ENCODE peak calls at places on chromosomes 4 and X, in four cellular contexts. One of them, this sample, is unnamed.
A peak's percentile ranks its signal among the peaks of the same experiment; 100 is the strongest.

GRCh38 chrX:84168095-84168494 is 19.9 kb downstream of the RPS6KA6 start:
- DNase-seq in Calu3: no peak
- DNase-seq in Peyer's patch: no peak
- DNase-seq in GM23338: no peak
- DNase-seq in this sample: no peak

GRCh38 chrX:110044531-110045249 is 41.8 kb downstream of the TMEM164 start:
- DNase-seq in Calu3: no peak
- DNase-seq in Peyer's patch: no peak
- DNase-seq in GM23338: no peak
- DNase-seq in this sample: no peak

GRCh38 chr4:24557036-24558022 is 27.0 kb downstream of the DHX15 start:
- DNase-seq in Calu3: no peak
- DNase-seq in Peyer's patch: no peak
- DNase-seq in GM23338: no peak
- DNase-seq in this sample: no peak

GRCh38 chr4:141275834-141276233 is 55.1 kb downstream of the ZNF330 start:
- DNase-seq in Calu3: no peak
- DNase-seq in Peyer's patch: no peak
- DNase-seq in GM23338: no peak
- DNase-seq in this sample: no peak

GRCh38 chr4:83320548-83320947 is 14.1 kb downstream of the HPSE start:
- DNase-seq in Calu3: no peak
- DNase-seq in Peyer's patch: no peak
- DNase-seq in GM23338: no peak
- DNase-seq in this sample: no peak

GRCh38 chrX:11766487-11766886 is 8.4 kb downstream of the MSL3 start:
- DNase-seq in Calu3: no peak
- DNase-seq in Peyer's patch: no peak
- DNase-seq in GM23338: no peak
- DNase-seq in this sample: no peak

GRCh38 chr4:109914356-109914755 is 1.7 kb downstream of the EGF start:
- DNase-seq in Calu3: no peak
- DNase-seq in Peyer's patch: no peak
- DNase-seq in GM23338: peak; percentile 5
- DNase-seq in this sample: no peak

GRCh38 chrX:116318672-116319071 is 117.7 kb upstream of the SLC6A14 start:
- DNase-seq in Calu3: peak; percentile 5
- DNase-seq in Peyer's patch: no peak
- DNase-seq in GM23338: no peak
- DNase-seq in this sample: no peak

GRCh38 chrX:153750126-153750774 is 13.8 kb upstream of the PLXNB3 start:
- DNase-seq in Calu3: no peak
- DNase-seq in Peyer's patch: no peak
- DNase-seq in GM23338: no peak
- DNase-seq in this sample: no peak

GRCh38 chr4:67207941-67208441 is 337.3 kb downstream of the CENPC start:
- DNase-seq in Calu3: no peak
- DNase-seq in Peyer's patch: no peak
- DNase-seq in GM23338: no peak
- DNase-seq in this sample: no peak

GRCh38 chrX:111083101-111083500 is 12.9 kb upstream of the PAK3 start:
- DNase-seq in Calu3: no peak
- DNase-seq in Peyer's patch: no peak
- DNase-seq in GM23338: no peak
- DNase-seq in this sample: no peak

GRCh38 chr4:60822986-60823385 is 377.1 kb upstream of the ADGRL3 start:
- DNase-seq in Calu3: no peak
- DNase-seq in Peyer's patch: no peak
- DNase-seq in GM23338: no peak
- DNase-seq in this sample: no peak

GRCh38 chrX:150548684-150549083 is 19.7 kb upstream of the MTM1 start:
- DNase-seq in Calu3: no peak
- DNase-seq in Peyer's patch: no peak
- DNase-seq in GM23338: no peak
- DNase-seq in this sample: no peak

GRCh38 chr4:60461551-60461950 is 738.6 kb upstream of the ADGRL3 start:
- DNase-seq in Calu3: no peak
- DNase-seq in Peyer's patch: no peak
- DNase-seq in GM23338: no peak
- DNase-seq in this sample: no peak

GRCh38 chr4:78120144-78120880 is 63.2 kb downstream of the FRAS1 start:
- DNase-seq in Calu3: no peak
- DNase-seq in Peyer's patch: no peak
- DNase-seq in GM23338: no peak
- DNase-seq in this sample: no peak

GRCh38 chrX:134868766-134869495 is 121.9 kb upstream of the SMIM10 start:
- DNase-seq in Calu3: no peak
- DNase-seq in Peyer's patch: no peak
- DNase-seq in GM23338: no peak
- DNase-seq in this sample: no peak

GRCh38 chrX:14398725-14399124 is 130.6 kb upstream of the GLRA2 start:
- DNase-seq in Calu3: peak; percentile 37
- DNase-seq in Peyer's patch: no peak
- DNase-seq in GM23338: no peak
- DNase-seq in this sample: no peak

GRCh38 chr4:142817442-142817841 is 28.7 kb downstream of the INPP4B start:
- DNase-seq in Calu3: peak; percentile 41
- DNase-seq in Peyer's patch: no peak
- DNase-seq in GM23338: no peak
- DNase-seq in this sample: no peak

GRCh38 chr4:69714086-69714485 is 46.3 kb downstream of the SULT1B1 start:
- DNase-seq in Calu3: no peak
- DNase-seq in Peyer's patch: no peak
- DNase-seq in GM23338: no peak
- DNase-seq in this sample: no peak

GRCh38 chr4:121733942-121734341 is 31.0 kb downstream of the SMIM43 start:
- DNase-seq in Calu3: no peak
- DNase-seq in Peyer's patch: no peak
- DNase-seq in GM23338: no peak
- DNase-seq in this sample: no peak

GRCh38 chrX:139194571-139195280 is 335.8 kb upstream of the F9 start:
- DNase-seq in Calu3: no peak
- DNase-seq in Peyer's patch: no peak
- DNase-seq in GM23338: peak; percentile 38
- DNase-seq in this sample: no peak

GRCh38 chr4:140084426-140084825 is 69.6 kb downstream of the MAML3 start:
- DNase-seq in Calu3: no peak
- DNase-seq in Peyer's patch: no peak
- DNase-seq in GM23338: no peak
- DNase-seq in this sample: no peak

GRCh38 chr4:123055943-123056342 is 133.5 kb upstream of the NUDT6 start:
- DNase-seq in Calu3: no peak
- DNase-seq in Peyer's patch: no peak
- DNase-seq in GM23338: no peak
- DNase-seq in this sample: no peak

GRCh38 chr4:177489847-177490246 is 47.6 kb upstream of the AGA start:
- DNase-seq in Calu3: no peak
- DNase-seq in Peyer's patch: no peak
- DNase-seq in GM23338: no peak
- DNase-seq in this sample: no peak

DNA sequence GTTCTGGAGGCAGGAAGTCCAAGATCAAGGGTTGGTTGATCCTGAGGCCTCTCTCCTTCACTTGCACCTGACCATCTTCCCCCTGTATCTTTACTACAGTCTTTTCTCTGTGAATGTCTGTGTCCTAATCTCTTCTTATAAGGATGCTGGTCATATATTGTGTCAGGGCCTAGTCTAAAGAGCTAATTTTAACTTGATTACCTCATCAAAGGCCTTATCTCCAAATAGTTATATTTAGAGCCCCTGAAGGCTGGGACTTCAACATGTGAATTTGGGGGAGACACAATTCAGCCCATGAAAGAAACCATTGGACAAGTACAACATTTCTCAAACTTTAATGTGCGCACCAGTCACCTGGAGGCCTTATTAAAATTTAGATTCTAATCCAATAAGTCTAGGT is 62.8 kb upstream of the DYNLT3 start:
- DNase-seq in Calu3: no peak
- DNase-seq in Peyer's patch: no peak
- DNase-seq in GM23338: no peak
- DNase-seq in this sample: no peak
- TF ChIP-seq CTCF in Calu3: no peak
- TF ChIP-seq CTCF in Peyer's patch: no peak
- TF ChIP-seq CTCF in GM23338: no peak
- TF ChIP-seq CTCF in this sample: no peak

GRCh38 chrX:73262991-73263390 is 48.3 kb upstream of the NAP1L2 start:
- DNase-seq in Calu3: no peak
- DNase-seq in Peyer's patch: no peak
- DNase-seq in GM23338: peak; percentile 63
- DNase-seq in this sample: no peak
- TF ChIP-seq CTCF in Calu3: no peak
- TF ChIP-seq CTCF in Peyer's patch: peak; percentile 8
- TF ChIP-seq CTCF in GM23338: peak; percentile 57
- TF ChIP-seq CTCF in this sample: peak; percentile 49

DNA sequence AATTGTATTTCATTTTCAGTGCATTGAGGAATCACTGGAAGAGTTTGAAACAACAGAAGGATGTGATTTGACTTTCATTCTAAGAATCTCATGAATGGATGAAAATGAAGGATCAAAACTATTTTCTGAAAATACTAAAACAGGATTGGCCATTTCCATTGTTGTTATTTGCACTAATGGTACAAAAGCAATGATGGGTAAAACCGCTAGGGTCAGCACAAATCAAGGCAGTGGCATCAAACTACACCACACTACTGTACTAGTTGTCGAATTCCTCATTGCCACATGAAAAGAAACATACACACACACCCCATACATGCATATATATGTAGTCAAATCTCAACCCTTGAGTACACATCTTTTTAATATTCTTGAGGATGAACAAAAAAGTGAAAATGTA is 24.7 kb upstream of the CENPVL3 start:
- DNase-seq in Calu3: no peak
- DNase-seq in Peyer's patch: no peak
- DNase-seq in GM23338: no peak
- DNase-seq in this sample: no peak
- TF ChIP-seq CTCF in Calu3: no peak
- TF ChIP-seq CTCF in Peyer's patch: no peak
- TF ChIP-seq CTCF in GM23338: no peak
- TF ChIP-seq CTCF in this sample: no peak

GRCh38 chr4:72110886-72111285 is 79.1 kb downstream of the NPFFR2 start:
- DNase-seq in Calu3: no peak
- DNase-seq in Peyer's patch: no peak
- DNase-seq in GM23338: no peak
- DNase-seq in this sample: no peak

GRCh38 chr4:72107456-72107855 is 75.7 kb downstream of the NPFFR2 start:
- DNase-seq in Calu3: no peak
- DNase-seq in Peyer's patch: no peak
- DNase-seq in GM23338: no peak
- DNase-seq in this sample: no peak

GRCh38 chr4:72111863-72112262 is 80.1 kb downstream of the NPFFR2 start:
- DNase-seq in Calu3: no peak
- DNase-seq in Peyer's patch: no peak
- DNase-seq in GM23338: no peak
- DNase-seq in this sample: no peak

GRCh38 chr4:72109959-72110497 is 78.2 kb downstream of the NPFFR2 start:
- DNase-seq in Calu3: no peak
- DNase-seq in Peyer's patch: no peak
- DNase-seq in GM23338: no peak
- DNase-seq in this sample: no peak

DNA sequence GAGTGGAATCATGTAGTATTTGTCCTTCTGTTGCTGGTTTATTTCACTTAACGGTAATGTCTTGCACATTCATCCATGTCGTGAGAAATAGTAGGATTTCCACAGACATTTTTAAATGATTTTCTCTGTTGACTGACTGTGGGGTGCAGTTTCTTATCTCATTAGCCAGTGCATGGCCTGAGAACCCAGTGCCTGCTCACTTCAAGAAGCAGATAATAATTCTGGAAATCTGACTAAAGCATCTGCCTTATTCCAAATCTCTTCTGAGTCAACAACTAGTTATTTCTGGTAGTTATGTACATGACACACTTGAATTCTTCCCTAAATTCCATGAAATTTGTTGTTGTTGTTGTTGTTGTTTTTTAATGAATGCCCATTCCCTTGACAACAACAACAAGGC is 77.6 kb downstream of the NPFFR2 start:
- DNase-seq in Calu3: no peak
- DNase-seq in Peyer's patch: no peak
- DNase-seq in GM23338: no peak
- DNase-seq in this sample: no peak
- TF ChIP-seq CTCF in Calu3: no peak
- TF ChIP-seq CTCF in Peyer's patch: no peak
- TF ChIP-seq CTCF in GM23338: no peak
- TF ChIP-seq CTCF in this sample: no peak

GRCh38 chr4:10346023-10346422 is 111.2 kb downstream of the ZNF518B start:
- DNase-seq in Calu3: no peak
- DNase-seq in Peyer's patch: no peak
- DNase-seq in GM23338: no peak
- DNase-seq in this sample: no peak

GRCh38 chr4:10348241-10348640 is 109.0 kb downstream of the ZNF518B start:
- DNase-seq in Calu3: no peak
- DNase-seq in Peyer's patch: no peak
- DNase-seq in GM23338: no peak
- DNase-seq in this sample: no peak

GRCh38 chr4:10345381-10345784 is 111.8 kb downstream of the ZNF518B start:
- DNase-seq in Calu3: no peak
- DNase-seq in Peyer's patch: no peak
- DNase-seq in GM23338: no peak
- DNase-seq in this sample: no peak

GRCh38 chr4:10347281-10347795 is 109.9 kb downstream of the ZNF518B start:
- DNase-seq in Calu3: no peak
- DNase-seq in Peyer's patch: no peak
- DNase-seq in GM23338: no peak
- DNase-seq in this sample: no peak

GRCh38 chr4:10347815-10348214 is 109.4 kb downstream of the ZNF518B start:
- DNase-seq in Calu3: no peak
- DNase-seq in Peyer's patch: no peak
- DNase-seq in GM23338: no peak
- DNase-seq in this sample: no peak
- TF ChIP-seq CTCF in Calu3: no peak
- TF ChIP-seq CTCF in Peyer's patch: no peak
- TF ChIP-seq CTCF in GM23338: no peak
- TF ChIP-seq CTCF in this sample: no peak

DNA sequence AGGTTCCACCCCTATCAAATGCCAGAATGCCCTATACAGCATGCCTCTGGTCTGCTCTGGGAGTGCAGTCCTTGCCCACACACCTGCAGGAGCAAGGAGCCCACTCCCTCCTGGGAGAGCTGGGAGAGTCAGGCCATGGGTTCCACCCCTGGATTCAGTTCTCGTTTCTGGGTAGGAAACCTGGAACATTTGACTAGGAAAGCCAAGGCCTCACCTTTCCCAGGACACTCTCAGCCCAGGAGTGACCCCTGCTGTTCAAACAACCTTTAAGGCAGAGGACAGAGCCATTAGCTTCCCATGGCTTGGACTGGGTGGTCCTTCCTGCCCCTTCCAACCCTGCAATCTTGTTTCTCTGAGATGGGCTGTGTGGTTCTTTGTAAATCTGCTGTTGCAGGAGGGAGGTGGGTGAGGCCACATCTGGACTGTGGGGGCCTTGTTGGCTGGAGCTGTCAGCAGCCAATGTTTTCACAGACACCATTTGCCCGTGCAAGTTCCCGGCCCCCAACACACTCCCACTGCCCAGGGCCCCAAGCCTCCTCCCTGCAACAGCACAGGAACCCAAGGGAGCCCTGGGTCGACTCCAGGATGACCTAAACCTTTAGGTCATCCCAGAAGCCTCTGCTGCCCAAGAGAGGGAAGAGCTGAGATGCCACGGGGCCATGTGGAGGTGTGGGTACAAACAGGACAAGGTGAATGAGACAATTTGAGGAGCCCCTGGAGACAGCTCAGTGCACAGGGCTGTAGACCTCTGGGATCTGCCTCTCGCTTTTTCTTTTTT is 104.4 kb downstream of the PJA1 start:
- DNase-seq in Calu3: peak; percentile 53
- DNase-seq in Peyer's patch: no peak
- DNase-seq in GM23338: peak; percentile 48
- DNase-seq in this sample: peak; percentile 49
- TF ChIP-seq CTCF in Calu3: no peak
- TF ChIP-seq CTCF in Peyer's patch: peak; percentile 52
- TF ChIP-seq CTCF in GM23338: peak; percentile 72
- TF ChIP-seq CTCF in this sample: peak; percentile 29

This sample was measured in type B pancreatic cell.